ENCODE peak calls at places on chromosomes 12 and 14, in five cellular contexts. Z is fibroblast of the aortic adventitia; J is nephron progenitor cell; X is stimulated activated effector memory CD8-positive, alpha-beta T cell treated with anti-CD3 and anti-CD28 coated beads, Interleukin-12 subunit alpha, Interleukin-12 subunit beta, amount 100 ng/mL, for 72 hours; L is cardiac fibroblast. U is an unnamed sample.

GRCh38 chr14:34301107-34301734 is 160.8 kb downstream of the SPTSSA start:
- DNase-seq in X (no peak), J (peak; percentile 35), L (peak; percentile 28), Z (peak; percentile 40), U (no peak)

GRCh38 chr12:45655186-45655585 is 74.3 kb upstream of the ARID2 start:
- DNase-seq in Z (no peak), X (no peak), L (peak; percentile 23), J (peak; percentile 4), U (no peak)

GRCh38 chr12:49557917-49558215 is 10.1 kb downstream of the MCRS1 start:
- DNase-seq in L (no peak), X (no peak), J (no peak), Z (no peak), U (no peak)

GRCh38 chr14:63517354-63517753 is 25.8 kb downstream of the PPP2R5E start:
- DNase-seq in J (no peak), X (no peak), L (no peak), Z (no peak), U (no peak)

GRCh38 chr12:104656383-104656782 is 199.6 kb downstream of the CHST11 start:
- DNase-seq in X (no peak), J (no peak), L (no peak), Z (no peak), U (no peak)

GRCh38 chr14:65349100-65349499 is 63.4 kb upstream of the FUT8 start:
- DNase-seq in Z (no peak), X (no peak), J (no peak), L (peak; percentile 22), U (no peak)

GRCh38 chr12:4649358-4649661 is 396 bp downstream of the NDUFA9 start:
- DNase-seq in X (no peak), J (no peak), L (no peak), Z (no peak), U (no peak)

GRCh38 chr14:77183896-77184295 is 2.3 kb downstream of the TMEM63C start:
- DNase-seq in Z (no peak), X (no peak), L (no peak), J (no peak), U (peak; percentile 65)

GRCh38 chr12:54277823-54278276 is 2.1 kb downstream of the CBX5 start:
- DNase-seq in Z (peak; percentile 50), L (peak; percentile 62), J (no peak), X (no peak), U (no peak)

U was measured in cerebellum.